ENCODE peak calls at places on chromosomes 12 and 14, in six cellular contexts. P, A, X, L, N and Z are unnamed samples.
A peak's percentile ranks its signal among the peaks of the same experiment; 100 is the strongest.

GRCh38 chr14:89179891-89180404 is 237.1 kb downstream of the FOXN3 start:
- DNase-seq in A (no peak), P (no peak), L (no peak), X (no peak), N (no peak), Z (no peak)

GRCh38 chr14:72845196-72845595 is 48.7 kb downstream of the DPF3 start:
- DNase-seq in P (no peak), L (no peak), A (no peak), N (no peak), X (no peak), Z (no peak)

GRCh38 chr14:48936352-48936751 is 649.8 kb downstream of the RPS29 start:
- DNase-seq in A (no peak), N (no peak), P (no peak), X (no peak), L (no peak), Z (peak; percentile 4)

GRCh38 chr12:42284157-42284556 is 41.7 kb downstream of the ZCRB1 start:
- DNase-seq in L (no peak), P (no peak), N (no peak), X (no peak), A (no peak), Z (no peak)

GRCh38 chr12:16174282-16174681 is 103.2 kb downstream of the SLC15A5 start:
- DNase-seq in X (no peak), N (no peak), L (no peak), P (no peak), A (no peak), Z (no peak)

GRCh38 chr12:10082057-10082874 is 16.5 kb downstream of the CLEC1A start:
- DNase-seq in A (no peak), N (no peak), X (no peak), P (no peak), L (no peak), Z (no peak)

GRCh38 chr14:105486333-105486973 is at the start of gene CRIP1:
- DNase-seq in X (no peak), N (no peak), A (no peak), L (no peak), P (no peak), Z (no peak)

GRCh38 chr12:18578191-18578590 is 159.6 kb downstream of the PLCZ1 start:
- DNase-seq in N (peak; percentile 17), X (no peak), A (no peak), L (no peak), P (no peak), Z (no peak)

GRCh38 chr12:105995986-105996385 is 142.8 kb downstream of the NUAK1 start:
- DNase-seq in A (no peak), P (no peak), N (no peak), X (no peak), L (no peak), Z (peak; percentile 61)

GRCh38 chr14:54761835-54762234 is 140.8 kb downstream of the GCH1 start:
- DNase-seq in A (no peak), L (no peak), X (no peak), N (no peak), P (no peak), Z (no peak)

GRCh38 chr12:28498850-28499249 is 308.6 kb downstream of the CCDC91 start:
- DNase-seq in A (no peak), L (no peak), N (no peak), X (no peak), P (no peak), Z (no peak)

GRCh38 chr12:119994892-119995658 is 6.0 kb downstream of the BICDL1 start:
- DNase-seq in N (no peak), L (no peak), X (no peak), P (no peak), A (no peak), Z (no peak)

GRCh38 chr12:85016423-85016822 is 19.7 kb downstream of the TSPAN19 start:
- DNase-seq in A (no peak), N (peak; percentile 84), P (no peak), L (no peak), X (no peak), Z (peak; percentile 50)

GRCh38 chr12:1108276-1108675 is 117.3 kb downstream of the ERC1 start:
- DNase-seq in P (no peak), N (no peak), L (no peak), X (no peak), A (no peak), Z (no peak)

GRCh38 chr14:24952851-24953666 is 96.9 kb downstream of the STXBP6 start:
- DNase-seq in A (no peak), N (no peak), X (no peak), P (peak; percentile 4), L (no peak), Z (no peak)

GRCh38 chr12:47238665-47239064 is 158.9 kb upstream of the AMIGO2 start:
- DNase-seq in P (no peak), X (no peak), A (no peak), N (peak; percentile 33), L (no peak), Z (peak; percentile 25)

GRCh38 chr12:116380066-116380465 is 102.6 kb upstream of the MED13L start:
- DNase-seq in P (no peak), A (no peak), L (no peak), X (no peak), N (no peak), Z (no peak)

GRCh38 chr12:69595689-69596088 is 10.4 kb downstream of the CCT2 start:
- DNase-seq in X (no peak), P (peak; percentile 50), A (peak; percentile 37), L (no peak), N (no peak), Z (no peak)

GRCh38 chr14:24377660-24378059 is 9.7 kb downstream of the NFATC4 start:
- DNase-seq in P (peak; percentile 15), X (no peak), N (no peak), L (no peak), A (no peak), Z (no peak)

GRCh38 chr12:127803545-127803944 is 463.4 kb upstream of the TMEM132C start:
- DNase-seq in P (no peak), N (no peak), A (peak; percentile 77), L (no peak), X (no peak), Z (no peak)

GRCh38 chr14:65237956-65238355 is 135.6 kb upstream of the MAX start:
- DNase-seq in N (no peak), X (no peak), P (peak; percentile 31), L (no peak), A (no peak), Z (no peak)

GRCh38 chr12:106719879-106720278 is 54.6 kb upstream of the RIC8B start:
- DNase-seq in L (no peak), X (no peak), A (no peak), P (no peak), N (no peak), Z (no peak)

GRCh38 chr12:106522708-106523107 is 60.1 kb upstream of the RFX4 start:
- DNase-seq in X (no peak), N (no peak), A (no peak), L (no peak), P (peak; percentile 31), Z (no peak)

GRCh38 chr12:120678572-120678971 is 8.4 kb upstream of the MLEC start:
- DNase-seq in L (no peak), N (no peak), A (no peak), X (no peak), P (no peak), Z (no peak)

GRCh38 chr12:93186621-93187020 is 191.1 kb upstream of the NUDT4 start:
- DNase-seq in X (no peak), A (no peak), L (no peak), P (no peak), N (no peak), Z (no peak)

GRCh38 chr12:113796086-113796827 is 169.9 kb downstream of the RBM19 start:
- DNase-seq in N (no peak), L (no peak), P (no peak), A (no peak), X (no peak), Z (no peak)

GRCh38 chr12:119178544-119179334 is at the start of gene HSPB8:
- DNase-seq in X (no peak), L (no peak), A (peak; percentile 39), P (no peak), N (peak; percentile 93), Z (peak; percentile 71)

GRCh38 chr14:35416108-35416750 is 11.7 kb upstream of the NFKBIA start:
- DNase-seq in X (peak; percentile 64), L (peak; percentile 76), A (no peak), N (no peak), P (no peak), Z (no peak)

GRCh38 chr14:63725786-63726185 is 2.1 kb downstream of the SGPP1 start:
- DNase-seq in N (no peak), L (no peak), X (no peak), P (peak; percentile 13), A (peak; percentile 37), Z (no peak)

GRCh38 chr14:96245710-96246534 is 10.1 kb upstream of the BDKRB1 start:
- DNase-seq in X (no peak), N (peak; percentile 69), L (no peak), A (no peak), P (no peak), Z (no peak)

GRCh38 chr14:89757313-89757939 is 197.1 kb downstream of the EFCAB11 start:
- DNase-seq in L (no peak), X (no peak), P (no peak), N (no peak), A (no peak), Z (no peak)

GRCh38 chr14:100391777-100392176 is 68.6 kb downstream of the SLC25A47 start:
- DNase-seq in A (no peak), X (no peak), N (no peak), L (no peak), P (no peak), Z (peak; percentile 66)

GRCh38 chr12:58764100-58764953 is 156.0 kb downstream of the LRIG3 start:
- DNase-seq in A (no peak), X (no peak), P (no peak), N (no peak), L (no peak), Z (no peak)

GRCh38 chr14:22556021-22556989 is 32.7 kb downstream of the DAD1 start:
- DNase-seq in N (no peak), A (peak; percentile 15), X (peak; percentile 86), L (peak; percentile 97), P (peak; percentile 56), Z (no peak)

GRCh38 chr12:62278022-62278421 is 17.8 kb downstream of the USP15 start:
- DNase-seq in L (no peak), P (no peak), X (no peak), N (no peak), A (no peak), Z (no peak)

GRCh38 chr14:68547305-68548193 is 245.3 kb downstream of the ZFP36L1 start:
- DNase-seq in L (no peak), X (no peak), A (no peak), N (peak; percentile 92), P (no peak), Z (peak; percentile 79)